ENCODE peak calls at places on chromosomes 11 and 22, in five cellular contexts. N, M, J, S and H are unnamed samples.

GRCh38 chr11:107384136-107384535 is 73.5 kb downstream of the CWF19L2 start:
- DNase-seq in N (no peak), M (no peak), J (no peak), S (no peak), H (no peak)

GRCh38 chr11:130765951-130766649 is 150.2 kb downstream of the SNX19 start:
- DNase-seq in N (no peak), M (no peak), J (peak), S (no peak), H (no peak)

GRCh38 chr11:65438257-65439151 is 15.9 kb downstream of the NEAT1 start:
- DNase-seq in N (peak), M (no peak), J (no peak), S (peak), H (peak)

GRCh38 chr11:57646756-57647303 is 2.9 kb downstream of the YPEL4 start:
- DNase-seq in N (no peak), M (no peak), J (no peak), S (no peak), H (no peak)

GRCh38 chr11:88358040-88358431 is 20.5 kb upstream of the CTSC start:
- DNase-seq in N (no peak), M (no peak), J (no peak), S (no peak), H (no peak)

GRCh38 chr11:96254087-96254486 is 88.9 kb downstream of the MAML2 start:
- DNase-seq in N (peak), M (no peak), J (no peak), S (peak), H (no peak)

GRCh38 chr22:28112548-28113043 is 193.5 kb upstream of the PITPNB start:
- DNase-seq in N (peak), M (no peak), J (peak), S (peak), H (no peak)

GRCh38 chr11:121429556-121429955 is 22.6 kb upstream of the SORL1 start:
- DNase-seq in N (no peak), M (no peak), J (no peak), S (no peak), H (no peak)

GRCh38 chr11:77213589-77214428 is 85.8 kb downstream of the MYO7A start:
- DNase-seq in N (no peak), M (no peak), J (no peak), S (no peak), H (no peak)

GRCh38 chr22:29726104-29726503 is 6.3 kb downstream of the CABP7 start:
- DNase-seq in N (no peak), M (no peak), J (no peak), S (no peak), H (no peak)

GRCh38 chr22:41565403-41566054 is 4.7 kb downstream of the CSDC2 start:
- DNase-seq in N (peak), M (no peak), J (peak), S (peak), H (no peak)

GRCh38 chr11:111591187-111591960 is 10.9 kb upstream of the SIK2 start:
- DNase-seq in N (no peak), M (no peak), J (no peak), S (no peak), H (no peak)

GRCh38 chr11:123562829-123563228 is 91.6 kb downstream of the SCN3B start:
- DNase-seq in N (no peak), M (no peak), J (no peak), S (no peak), H (no peak)

GRCh38 chr11:123559418-123559817 is 95.0 kb downstream of the SCN3B start:
- DNase-seq in N (peak), M (no peak), J (peak), S (no peak), H (no peak)

GRCh38 chr11:123562166-123562565 is 92.3 kb downstream of the SCN3B start:
- DNase-seq in N (no peak), M (no peak), J (no peak), S (no peak), H (no peak)

GRCh38 chr11:123560001-123560400 is 94.4 kb downstream of the SCN3B start:
- DNase-seq in N (peak), M (no peak), J (peak), S (no peak), H (no peak)

GRCh38 chr11:123561046-123561781 is 93.2 kb downstream of the SCN3B start:
- DNase-seq in N (peak), M (no peak), J (no peak), S (no peak), H (no peak)
- TF ChIP-seq CTCF in N (peak), M (no peak), J (peak), S (peak), H (no peak)

DNA sequence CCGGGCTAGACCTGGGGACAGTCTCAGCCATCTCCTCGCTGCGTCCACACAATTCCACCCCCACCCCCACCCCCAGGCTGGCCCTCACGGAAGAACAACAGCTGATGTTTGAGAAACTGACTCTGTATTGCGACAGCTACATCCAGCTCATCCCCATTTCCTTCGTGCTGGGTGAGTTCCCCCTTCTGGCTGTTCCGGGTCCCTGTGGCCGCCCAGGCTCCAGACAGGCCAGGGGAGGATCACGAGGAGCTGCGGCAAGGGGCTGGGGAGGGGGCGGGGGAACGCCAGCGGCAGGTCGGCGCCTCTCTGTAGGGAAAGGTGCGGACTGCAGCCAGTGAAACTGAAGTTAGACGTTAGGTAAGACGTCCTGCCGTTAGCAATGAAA is 4.9 kb downstream of the BEST1 start:
- DNase-seq in N (peak), M (peak), J (peak), S (no peak), H (no peak)
- TF ChIP-seq CTCF in N (peak), M (no peak), J (peak), S (no peak), H (no peak)

GRCh38 chr11:109423114-109423859 is 1.3 kb downstream of the C11orf87 start:
- DNase-seq in N (no peak), M (no peak), J (no peak), S (peak), H (no peak)

GRCh38 chr11:109424893-109425292 is 2.9 kb downstream of the C11orf87 start:
- DNase-seq in N (no peak), M (peak), J (no peak), S (no peak), H (no peak)

GRCh38 chr11:109426442-109426841 is 4.5 kb downstream of the C11orf87 start:
- DNase-seq in N (no peak), M (no peak), J (no peak), S (no peak), H (no peak)

GRCh38 chr11:109423860-109424190 is 1.8 kb downstream of the C11orf87 start:
- DNase-seq in N (no peak), M (no peak), J (no peak), S (no peak), H (no peak)

GRCh38 chr11:109425554-109425953 is 3.6 kb downstream of the C11orf87 start:
- DNase-seq in N (no peak), M (no peak), J (no peak), S (no peak), H (no peak)
- TF ChIP-seq CTCF in N (no peak), M (no peak), J (no peak), S (no peak), H (no peak)

DNA sequence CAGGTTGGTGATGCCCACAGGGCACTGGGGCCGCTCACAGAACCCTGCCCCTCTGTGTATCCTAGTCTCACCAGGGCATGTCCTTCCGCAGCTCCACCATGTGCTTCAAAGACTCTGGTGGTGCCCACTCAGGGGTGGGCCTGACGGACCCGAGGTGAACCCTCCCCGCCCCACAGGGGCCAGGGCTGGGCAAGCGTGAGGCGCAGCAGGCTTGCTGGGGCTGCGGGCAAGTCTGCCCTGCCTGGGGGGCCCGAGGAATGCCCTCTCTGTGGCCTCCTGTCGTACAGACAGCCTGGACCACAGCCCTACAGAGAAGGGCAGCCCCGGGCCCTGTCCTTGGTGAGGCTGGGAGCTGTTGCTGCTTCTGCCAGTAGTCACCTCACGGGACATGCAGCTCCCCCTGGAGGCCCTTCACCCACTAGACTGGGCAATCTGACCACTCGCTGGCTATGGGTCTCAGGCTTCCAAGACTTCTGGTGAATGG is 40.2 kb downstream of the TBX1 start:
- DNase-seq in N (peak), M (no peak), J (peak), S (peak), H (no peak)
- TF ChIP-seq CTCF in N (peak), M (no peak), J (peak), S (peak), H (no peak)